ENCODE peak calls at places on chromosome 21, in ten cellular contexts. M is NB4, C is transverse colon, L is testis, R is ovary, X is thyroid gland, Y is A549, S is suprapubic skin, J is heart left ventricle, F is endothelial cell of umbilical vein. N is an unnamed sample.

GRCh38 chr21:44854664-44855446 is 18.6 kb downstream of the PTTG1IP start:
- DNase-seq in M (no peak), C (no peak), L (no peak), R (no peak), X (no peak), Y (no peak), S (no peak), J (no peak), F (no peak), N (no peak)

GRCh38 chr21:16821588-16821987 is 691.3 kb upstream of the CXADR start:
- DNase-seq in M (no peak), C (no peak), L (no peak), R (no peak), X (no peak), Y (no peak), S (no peak), J (no peak), F (no peak), N (no peak)

GRCh38 chr21:19130379-19131028 is 726.9 kb upstream of the TMPRSS15 start:
- DNase-seq in M (peak; percentile 6), C (no peak), L (no peak), R (no peak), X (no peak), Y (no peak), S (no peak), J (no peak), F (no peak), N (no peak)

GRCh38 chr21:45376459-45377324 is 28.3 kb upstream of the COL18A1 start:
- DNase-seq in M (peak; percentile 34), C (no peak), L (no peak), R (peak; percentile 7), X (no peak), Y (no peak), S (peak; percentile 54), J (peak; percentile 27), F (no peak), N (peak; percentile 13)

GRCh38 chr21:46168238-46168637 is 12.9 kb upstream of the FTCD start:
- DNase-seq in M (no peak), C (no peak), L (peak; percentile 9), R (no peak), X (no peak), Y (no peak), S (peak; percentile 48), J (no peak), F (no peak), N (no peak)

GRCh38 chr21:26843912-26844257 is 1.3 kb downstream of the ADAMTS1 start:
- DNase-seq in M (no peak), C (no peak), L (no peak), R (no peak), X (peak; percentile 8), Y (no peak), S (no peak), J (no peak), F (no peak), N (no peak)

GRCh38 chr21:31110430-31110829 is 72.2 kb upstream of the KRTAP19-8 start:
- DNase-seq in M (no peak), C (no peak), L (no peak), R (no peak), X (no peak), Y (no peak), S (no peak), J (no peak), F (no peak), N (no peak)

GRCh38 chr21:14438204-14438603 is 55.3 kb upstream of the HSPA13 start:
- DNase-seq in M (peak; percentile 38), C (no peak), L (no peak), R (no peak), X (no peak), Y (no peak), S (no peak), J (no peak), F (no peak), N (no peak)

GRCh38 chr21:41954654-41955499 is 1.1 kb upstream of the C2CD2 start:
- DNase-seq in M (no peak), C (no peak), L (no peak), R (no peak), X (no peak), Y (no peak), S (no peak), J (no peak), F (no peak), N (no peak)

GRCh38 chr21:41951876-41952567 is 1.8 kb downstream of the C2CD2 start:
- DNase-seq in M (no peak), C (no peak), L (no peak), R (no peak), X (no peak), Y (no peak), S (no peak), J (no peak), F (no peak), N (no peak)

GRCh38 chr21:41952568-41953248 is 1.1 kb downstream of the C2CD2 start:
- DNase-seq in M (no peak), C (peak; percentile 18), L (no peak), R (no peak), X (peak; percentile 33), Y (no peak), S (no peak), J (no peak), F (peak; percentile 32), N (no peak)

GRCh38 chr21:41953831-41954653 is at the start of gene C2CD2:
- DNase-seq in M (peak; percentile 77), C (peak; percentile 65), L (no peak), R (peak; percentile 77), X (peak; percentile 73), Y (peak; percentile 47), S (no peak), J (peak; percentile 82), F (peak; percentile 86), N (peak; percentile 65)

GRCh38 chr21:41953249-41953830 is 478 bp downstream of the C2CD2 start:
- DNase-seq in M (no peak), C (peak; percentile 26), L (no peak), R (no peak), X (peak; percentile 33), Y (no peak), S (no peak), J (peak; percentile 50), F (no peak), N (no peak)
- TF ChIP-seq POLR2A in M (no peak), C (no peak), L (no peak), R (no peak), X (no peak), Y (no peak), S (peak; percentile 7), J (no peak), F (no peak), N (no peak)

GRCh38 chr21:37207441-37208009 is 59.6 kb downstream of the VPS26C start:
- DNase-seq in M (peak; percentile 40), C (peak; percentile 20), L (no peak), R (no peak), X (peak; percentile 46), Y (no peak), S (no peak), J (peak; percentile 53), F (no peak), N (peak; percentile 42)
- TF ChIP-seq POLR2A in M (no peak), C (no peak), L (no peak), R (no peak), X (no peak), Y (no peak), S (no peak), J (no peak), F (no peak), N (no peak)

GRCh38 chr21:32312976-32313375 is 14.3 kb downstream of the MRAP start:
- DNase-seq in M (no peak), C (no peak), L (no peak), R (no peak), X (no peak), Y (no peak), S (no peak), J (no peak), F (no peak), N (no peak)

GRCh38 chr21:32312321-32312720 is 13.7 kb downstream of the MRAP start:
- DNase-seq in M (no peak), C (no peak), L (no peak), R (no peak), X (no peak), Y (no peak), S (no peak), J (peak; percentile 60), F (no peak), N (no peak)

GRCh38 chr21:32309906-32310460 is 11.3 kb downstream of the MRAP start:
- DNase-seq in M (no peak), C (no peak), L (no peak), R (no peak), X (no peak), Y (no peak), S (no peak), J (no peak), F (no peak), N (no peak)

GRCh38 chr21:32308696-32309095 is 10.0 kb downstream of the MRAP start:
- DNase-seq in M (no peak), C (no peak), L (no peak), R (no peak), X (no peak), Y (no peak), S (no peak), J (no peak), F (no peak), N (no peak)

DNA sequence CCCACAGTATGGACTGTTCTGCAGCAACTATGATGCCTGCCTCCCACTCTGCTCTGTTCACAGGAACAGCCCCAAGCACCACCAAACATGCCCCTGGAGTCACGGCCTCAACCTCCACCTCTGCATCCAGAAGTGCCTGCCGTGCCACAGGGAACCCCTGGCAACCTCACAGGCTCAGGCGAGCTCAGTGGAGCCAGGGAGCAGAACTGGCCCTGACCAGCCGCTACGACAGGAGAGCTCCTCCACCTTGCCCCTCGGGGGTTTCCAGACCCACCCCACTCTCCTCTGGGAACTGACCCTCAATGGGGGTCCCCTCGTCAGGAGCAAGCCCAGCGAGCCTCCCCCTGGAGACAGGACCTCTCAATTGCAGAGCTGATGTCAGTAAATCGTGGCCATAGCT is 13.0 kb downstream of the MRAP start:
- DNase-seq in M (no peak), C (no peak), L (no peak), R (no peak), X (no peak), Y (no peak), S (no peak), J (no peak), F (no peak), N (no peak)
- TF ChIP-seq POLR2A in M (no peak), C (no peak), L (no peak), R (no peak), X (no peak), Y (no peak), S (no peak), J (no peak), F (no peak), N (no peak)

GRCh38 chr21:29346771-29347170 is 48.0 kb downstream of the BACH1 start:
- DNase-seq in M (no peak), C (no peak), L (no peak), R (no peak), X (no peak), Y (no peak), S (no peak), J (no peak), F (no peak), N (no peak)

GRCh38 chr21:29349702-29350101 is 51.0 kb downstream of the BACH1 start:
- DNase-seq in M (no peak), C (no peak), L (no peak), R (no peak), X (peak; percentile 38), Y (no peak), S (no peak), J (no peak), F (no peak), N (no peak)

GRCh38 chr21:29347274-29347681 is 48.6 kb downstream of the BACH1 start:
- DNase-seq in M (peak; percentile 59), C (peak; percentile 11), L (no peak), R (no peak), X (no peak), Y (no peak), S (no peak), J (no peak), F (no peak), N (no peak)

GRCh38 chr21:29343517-29343916 is 44.8 kb downstream of the BACH1 start:
- DNase-seq in M (no peak), C (no peak), L (no peak), R (no peak), X (no peak), Y (no peak), S (no peak), J (no peak), F (peak; percentile 72), N (no peak)

DNA sequence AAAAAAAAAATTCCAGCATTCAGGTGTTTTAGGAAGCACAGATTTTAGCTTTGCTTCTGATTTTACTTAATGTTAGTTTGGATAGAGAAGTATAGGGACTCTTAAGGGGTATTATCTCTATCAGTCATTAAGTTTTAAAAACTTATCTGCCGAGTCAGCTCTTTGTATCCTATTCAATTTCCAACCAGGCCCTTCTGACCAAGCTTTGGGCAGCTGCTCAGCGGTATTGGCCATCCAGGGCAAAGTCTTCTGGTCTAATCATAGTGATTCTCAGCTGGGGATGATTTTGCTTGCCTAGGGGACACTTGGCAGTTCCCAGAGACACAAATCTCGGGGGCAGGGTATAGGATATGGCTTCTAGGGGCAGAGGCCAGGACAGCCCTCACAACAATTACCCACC is 47.6 kb downstream of the BACH1 start:
- DNase-seq in M (no peak), C (no peak), L (no peak), R (no peak), X (no peak), Y (no peak), S (no peak), J (no peak), F (no peak), N (no peak)
- TF ChIP-seq POLR2A in M (no peak), C (no peak), L (no peak), R (no peak), X (no peak), Y (no peak), S (no peak), J (no peak), F (no peak), N (no peak)

N was measured in body of pancreas.